ENCODE peak calls at places on chromosome 9, in eight cellular contexts. S, U, A, Y, F, C, N and H are unnamed samples.

GRCh38 chr9:134205636-134206316 is 41.4 kb upstream of the RNU6ATAC start:
- DNase-seq in N (no peak), A (no peak), S (peak), F (no peak), Y (no peak), U (peak), C (no peak), H (peak)

GRCh38 chr9:107935931-107936330 is 446.4 kb upstream of the KLF4 start:
- DNase-seq in F (no peak), N (no peak), Y (no peak), A (no peak), C (no peak), S (no peak), U (no peak), H (no peak)

GRCh38 chr9:134835987-134836386 is 44.6 kb upstream of the FCN2 start:
- DNase-seq in S (no peak), U (no peak), N (no peak), C (no peak), Y (no peak), F (no peak), A (no peak), H (peak)

GRCh38 chr9:77927265-77927664 is 104.3 kb downstream of the GNAQ start:
- DNase-seq in U (no peak), A (no peak), N (no peak), S (no peak), Y (no peak), C (no peak), F (no peak), H (no peak)

GRCh38 chr9:113935677-113936380 is 59.7 kb downstream of the ZNF618 start:
- DNase-seq in S (no peak), A (no peak), U (no peak), Y (no peak), N (no peak), F (no peak), C (no peak), H (no peak)

GRCh38 chr9:99262949-99263418 is 40.9 kb downstream of the SEC61B start:
- DNase-seq in N (no peak), F (no peak), Y (no peak), S (no peak), U (no peak), A (no peak), C (no peak), H (no peak)

GRCh38 chr9:72623156-72623555 is 101.7 kb downstream of the TMC1 start:
- DNase-seq in F (no peak), C (no peak), Y (no peak), S (no peak), N (no peak), U (no peak), A (no peak), H (no peak)

GRCh38 chr9:121648799-121649198 is 2.6 kb upstream of the DAB2IP start:
- DNase-seq in Y (no peak), A (no peak), S (no peak), C (no peak), N (peak), F (no peak), U (peak), H (no peak)

GRCh38 chr9:33288828-33289483 is 1.4 kb upstream of the NFX1 start:
- DNase-seq in S (no peak), C (peak), Y (no peak), A (no peak), N (no peak), F (no peak), U (peak), H (no peak)

GRCh38 chr9:78215706-78216105 is 20.2 kb upstream of the CEP78 start:
- DNase-seq in U (no peak), Y (no peak), C (no peak), S (no peak), A (no peak), F (no peak), N (no peak), H (no peak)

GRCh38 chr9:84886866-84887265 is 217.3 kb downstream of the NTRK2 start:
- DNase-seq in U (no peak), F (no peak), A (no peak), Y (no peak), C (no peak), N (no peak), S (no peak), H (no peak)

GRCh38 chr9:105413486-105414068 is 34.3 kb upstream of the FSD1L start:
- DNase-seq in A (no peak), F (peak), Y (no peak), U (no peak), S (no peak), N (no peak), C (no peak), H (no peak)

GRCh38 chr9:109908459-109909390 is 128.7 kb downstream of the PALM2AKAP2 start:
- DNase-seq in N (no peak), Y (peak), F (no peak), S (no peak), C (no peak), U (no peak), A (no peak), H (no peak)

GRCh38 chr9:88313364-88314220 is 74.7 kb upstream of the SPIN1 start:
- DNase-seq in N (no peak), C (peak), Y (no peak), S (no peak), U (no peak), F (no peak), A (no peak), H (peak)

GRCh38 chr9:1319436-1319835 is 269.3 kb downstream of the DMRT2 start:
- DNase-seq in Y (no peak), C (no peak), U (no peak), N (no peak), F (no peak), A (no peak), S (no peak), H (no peak)

GRCh38 chr9:130139251-130139650 is 33.0 kb upstream of the NCS1 start:
- DNase-seq in Y (no peak), C (no peak), S (no peak), A (no peak), F (no peak), U (no peak), N (no peak), H (no peak)

GRCh38 chr9:81563020-81563407 is 126.3 kb downstream of the TLE1 start:
- DNase-seq in U (no peak), C (no peak), F (no peak), S (no peak), Y (no peak), A (no peak), N (no peak), H (no peak)

GRCh38 chr9:36995927-36996471 is 38.1 kb downstream of the PAX5 start:
- DNase-seq in Y (peak), C (peak), S (peak), U (peak), F (peak), A (no peak), N (peak), H (no peak)

GRCh38 chr9:124011460-124012301 is at the start of gene LHX2:
- DNase-seq in U (peak), C (peak), F (peak), S (peak), Y (peak), A (no peak), N (no peak), H (no peak)

GRCh38 chr9:129392093-129392541 is 214.1 kb upstream of the IER5L start:
- DNase-seq in Y (no peak), U (no peak), N (peak), F (no peak), S (no peak), C (no peak), A (no peak), H (peak)

GRCh38 chr9:101176384-101176783 is 147.9 kb downstream of the PLPPR1 start:
- DNase-seq in Y (no peak), N (no peak), U (no peak), S (no peak), C (no peak), F (peak), A (no peak), H (no peak)

DNA sequence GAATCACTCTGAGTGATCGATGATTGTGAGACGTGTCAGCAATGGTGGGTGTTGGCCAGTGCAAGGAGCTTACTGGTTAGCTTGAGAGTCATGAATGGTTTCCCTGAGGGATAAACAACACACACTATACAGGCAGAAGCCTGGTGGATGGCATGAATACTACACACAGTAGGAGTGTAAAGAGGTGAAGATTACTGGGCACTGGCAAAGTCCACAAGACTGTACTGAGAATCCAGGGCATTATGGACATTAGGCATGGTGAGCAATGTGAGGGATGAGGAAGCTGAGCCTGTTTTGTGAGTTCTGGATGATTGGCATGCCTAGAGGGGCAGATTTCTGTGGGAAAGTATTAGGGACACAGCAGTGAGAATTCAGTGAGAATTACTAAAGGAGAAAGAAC is 71.3 kb downstream of the KDM4C start:
- DNase-seq in U (no peak), A (no peak), C (no peak), N (no peak), F (peak), Y (no peak), S (no peak), H (no peak)
- TF ChIP-seq CTCF in U (no peak), A (no peak), C (no peak), N (no peak), F (no peak), Y (no peak), S (no peak), H (no peak)

GRCh38 chr9:119284118-119284517 is 85.1 kb downstream of the BRINP1 start:
- DNase-seq in S (no peak), N (no peak), A (no peak), F (no peak), Y (no peak), U (no peak), C (peak), H (no peak)
- TF ChIP-seq CTCF in S (no peak), N (no peak), A (peak), F (no peak), Y (no peak), U (no peak), C (peak), H (peak)

GRCh38 chr9:13388157-13388556 is 108.7 kb upstream of the MPDZ start:
- DNase-seq in F (no peak), N (no peak), U (no peak), S (no peak), Y (no peak), C (no peak), A (no peak), H (no peak)
- TF ChIP-seq CTCF in F (no peak), N (no peak), U (no peak), S (no peak), Y (no peak), C (no peak), A (no peak), H (no peak)

GRCh38 chr9:127199001-127199791 is 65.4 kb upstream of the GARNL3 start:
- DNase-seq in F (peak), S (no peak), N (peak), C (peak), U (peak), Y (peak), A (peak), H (no peak)
- TF ChIP-seq CTCF in F (peak), S (peak), N (peak), C (peak), U (peak), Y (peak), A (peak), H (peak)

GRCh38 chr9:3331801-3332200 is 194.0 kb downstream of the RFX3 start:
- DNase-seq in N (no peak), F (peak), Y (no peak), S (no peak), C (no peak), A (no peak), U (no peak), H (no peak)

GRCh38 chr9:3329361-3329760 is 196.4 kb downstream of the RFX3 start:
- DNase-seq in S (no peak), U (no peak), N (no peak), F (no peak), A (no peak), Y (no peak), C (no peak), H (no peak)

GRCh38 chr9:3330792-3331420 is 194.9 kb downstream of the RFX3 start:
- DNase-seq in F (no peak), N (no peak), A (peak), C (no peak), U (no peak), S (no peak), Y (no peak), H (no peak)

GRCh38 chr9:3336951-3337350 is 188.8 kb downstream of the RFX3 start:
- DNase-seq in U (no peak), A (no peak), F (no peak), S (no peak), N (no peak), Y (no peak), C (no peak), H (no peak)

DNA sequence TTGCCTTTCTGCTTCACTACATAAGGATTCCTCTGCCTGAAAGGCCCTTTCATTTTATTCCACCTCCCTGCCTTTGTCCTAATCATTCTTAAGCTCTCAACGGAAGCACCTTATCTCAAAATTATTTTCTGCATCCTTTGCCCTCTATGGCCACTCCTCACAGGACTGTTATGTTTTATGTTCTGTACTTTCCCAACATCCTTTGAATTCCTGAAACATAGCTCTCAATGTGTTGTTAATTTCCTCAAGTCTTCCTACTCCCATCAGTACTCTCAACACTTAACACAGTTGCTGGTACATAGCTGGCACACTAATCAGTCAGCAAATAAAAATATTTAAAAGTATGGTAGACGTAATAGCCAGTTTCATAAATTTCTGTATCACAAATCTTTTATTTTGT is 193.0 kb downstream of the RFX3 start:
- DNase-seq in C (no peak), U (no peak), Y (no peak), S (no peak), F (no peak), A (no peak), N (no peak), H (no peak)
- TF ChIP-seq CTCF in C (no peak), U (no peak), Y (no peak), S (no peak), F (no peak), A (no peak), N (no peak), H (no peak)

GRCh38 chr9:92440751-92441046 is 16.4 kb upstream of the OMD start:
- DNase-seq in F (no peak), S (no peak), A (no peak), C (no peak), Y (no peak), N (no peak), U (no peak), H (no peak)

GRCh38 chr9:92439921-92440750 is 15.9 kb upstream of the OMD start:
- DNase-seq in C (no peak), F (no peak), A (peak), Y (no peak), S (no peak), U (no peak), N (no peak), H (no peak)

GRCh38 chr9:92435263-92435662 is 11.0 kb upstream of the OMD start:
- DNase-seq in A (no peak), C (no peak), S (no peak), Y (no peak), U (no peak), N (no peak), F (no peak), H (no peak)

GRCh38 chr9:92444841-92445240 is 20.6 kb upstream of the OMD start:
- DNase-seq in C (peak), U (no peak), S (no peak), N (no peak), F (no peak), Y (no peak), A (no peak), H (no peak)

DNA sequence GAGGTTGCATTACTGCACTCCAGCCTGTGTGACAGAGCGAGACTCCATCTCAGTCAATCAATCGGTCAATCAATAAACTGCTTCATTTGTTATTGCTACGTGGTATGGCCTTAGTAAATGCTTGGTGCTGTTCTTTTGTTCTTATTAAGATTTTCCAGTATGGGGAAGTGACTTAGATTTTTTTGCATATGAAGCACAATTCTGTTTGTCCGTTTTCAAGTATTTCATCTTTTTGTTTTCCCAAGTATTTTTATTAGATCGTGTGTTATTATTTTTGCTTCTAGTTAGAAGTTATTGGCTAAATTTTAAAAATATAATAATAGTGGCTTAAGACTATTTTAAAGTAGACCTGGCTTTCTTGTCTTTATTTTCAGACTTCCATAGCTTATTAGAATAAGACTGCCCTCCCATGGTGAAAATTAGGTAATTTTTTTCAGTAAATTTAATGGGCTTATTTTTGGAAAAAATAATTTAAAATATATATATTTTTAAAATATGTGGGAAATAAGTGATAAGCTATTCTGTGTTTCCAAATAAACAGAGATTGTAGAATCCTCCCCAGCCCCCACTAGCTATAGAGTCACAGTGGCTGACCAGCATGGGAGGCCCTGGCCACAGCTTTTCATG is 14.7 kb upstream of the OMD start:
- DNase-seq in A (no peak), U (no peak), Y (no peak), F (no peak), N (no peak), C (no peak), S (no peak), H (no peak)
- TF ChIP-seq CTCF in A (no peak), U (peak), Y (no peak), F (no peak), N (peak), C (no peak), S (peak), H (peak)

GRCh38 chr9:75087824-75088645 is at the start of the genes NMRK1 and OSTF1:
- DNase-seq in S (peak), N (peak), F (peak), Y (peak), U (peak), A (peak), C (peak), H (peak)
- TF ChIP-seq CTCF in S (no peak), N (no peak), F (no peak), Y (no peak), U (no peak), A (no peak), C (no peak), H (no peak)

GRCh38 chr9:138023394-138024124 is 146.0 kb downstream of the CACNA1B start:
- DNase-seq in S (no peak), Y (no peak), C (peak), F (no peak), N (peak), A (no peak), U (no peak), H (no peak)

GRCh38 chr9:138021251-138022056 is 143.9 kb downstream of the CACNA1B start:
- DNase-seq in Y (no peak), S (no peak), C (no peak), F (no peak), A (no peak), U (no peak), N (no peak), H (peak)

GRCh38 chr9:138020795-138021182 is 143.2 kb downstream of the CACNA1B start:
- DNase-seq in Y (no peak), S (no peak), A (no peak), C (no peak), N (no peak), F (no peak), U (no peak), H (peak)

GRCh38 chr9:138022756-138023393 is 145.3 kb downstream of the CACNA1B start:
- DNase-seq in C (peak), A (no peak), Y (no peak), F (no peak), U (peak), S (no peak), N (no peak), H (peak)

GRCh38 chr9:138022121-138022741 is 144.6 kb downstream of the CACNA1B start:
- DNase-seq in A (no peak), F (peak), C (peak), S (peak), Y (no peak), U (peak), N (peak), H (no peak)
- TF ChIP-seq CTCF in A (peak), F (peak), C (peak), S (peak), Y (peak), U (no peak), N (peak), H (peak)

GRCh38 chr9:106643211-106643930 is 219.6 kb upstream of the ZNF462 start:
- DNase-seq in S (no peak), N (no peak), C (no peak), F (no peak), U (no peak), Y (no peak), A (no peak), H (no peak)

GRCh38 chr9:106649664-106650063 is 213.3 kb upstream of the ZNF462 start:
- DNase-seq in F (no peak), U (no peak), Y (no peak), C (no peak), A (no peak), S (no peak), N (no peak), H (no peak)

GRCh38 chr9:106653111-106653697 is 209.8 kb upstream of the ZNF462 start:
- DNase-seq in F (no peak), S (no peak), Y (no peak), C (no peak), A (no peak), N (no peak), U (no peak), H (no peak)

GRCh38 chr9:106644661-106645060 is 218.3 kb upstream of the ZNF462 start:
- DNase-seq in S (no peak), N (no peak), A (no peak), U (no peak), F (no peak), Y (no peak), C (no peak), H (no peak)

DNA sequence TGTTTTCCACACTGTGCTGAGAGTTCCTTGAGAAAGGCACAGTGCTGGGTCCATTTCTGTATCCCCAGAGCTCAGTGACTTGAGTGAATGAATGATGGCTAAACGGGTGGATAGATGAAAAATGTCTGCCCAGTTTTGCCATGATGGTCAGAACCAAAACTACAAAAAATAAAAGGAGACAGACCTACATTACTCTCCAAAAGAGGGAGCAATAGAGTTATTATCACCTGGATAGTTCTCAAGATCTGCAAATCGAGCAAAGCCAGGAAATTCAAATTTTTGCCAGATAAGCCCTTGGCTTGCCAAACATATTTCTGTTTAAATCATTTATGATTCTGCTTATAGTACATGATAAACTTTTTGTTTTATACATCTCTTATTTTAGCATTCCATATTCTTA is 214.2 kb upstream of the ZNF462 start:
- DNase-seq in Y (no peak), S (no peak), N (no peak), A (no peak), F (no peak), C (no peak), U (no peak), H (no peak)
- TF ChIP-seq CTCF in Y (no peak), S (peak), N (peak), A (peak), F (no peak), C (no peak), U (no peak), H (peak)